ENCODE peak calls at places on chromosomes 4 and X, in seven cellular contexts. U, B, X, S, C, A and I are unnamed samples.

GRCh38 chr4:130736436-130737185 is 1640.7 kb downstream of the C4orf33 start:
- DNase-seq in S (no peak), U (no peak), X (no peak), A (no peak), C (no peak), B (no peak), I (no peak)

GRCh38 chr4:180866933-180867643 is 1376.1 kb upstream of the TENM3 start:
- DNase-seq in U (no peak), C (no peak), B (no peak), X (no peak), S (no peak), A (no peak), I (no peak)

GRCh38 chr4:57764840-57765239 is 654.7 kb upstream of the IGFBP7 start:
- DNase-seq in C (peak; percentile 15), U (no peak), A (no peak), X (no peak), S (no peak), B (no peak), I (no peak)

GRCh38 chr4:67687639-67688038 is 13.3 kb downstream of the UBA6 start:
- DNase-seq in C (no peak), B (no peak), U (no peak), S (no peak), X (no peak), A (peak; percentile 8), I (no peak)

GRCh38 chr4:81757706-81758105 is 286.0 kb upstream of the RASGEF1B start:
- DNase-seq in U (no peak), X (no peak), B (no peak), A (no peak), S (no peak), C (no peak), I (no peak)

GRCh38 chrX:68936608-68937007 is 107.8 kb downstream of the EFNB1 start:
- DNase-seq in S (peak; percentile 67), B (peak; percentile 62), A (peak; percentile 94), U (no peak), C (peak; percentile 86), X (no peak), I (no peak)

GRCh38 chr4:26088433-26088928 is 174.5 kb downstream of the SMIM20 start:
- DNase-seq in C (peak; percentile 92), X (no peak), U (no peak), A (peak; percentile 75), B (no peak), S (no peak), I (no peak)

GRCh38 chrX:45187731-45188130 is 12.9 kb downstream of the DIPK2B start:
- DNase-seq in A (no peak), U (no peak), X (no peak), C (no peak), B (no peak), S (no peak), I (no peak)

GRCh38 chr4:108851346-108851745 is 88.5 kb upstream of the ETNPPL start:
- DNase-seq in B (no peak), C (no peak), U (no peak), S (no peak), A (peak; percentile 73), X (no peak), I (no peak)

GRCh38 chr4:8251110-8251883 is 18.3 kb upstream of the HTRA3 start:
- DNase-seq in C (no peak), S (no peak), U (no peak), X (no peak), A (no peak), B (no peak), I (no peak)

GRCh38 chr4:91228659-91229058 is 1075.1 kb upstream of the GRID2 start:
- DNase-seq in X (no peak), U (no peak), C (no peak), B (no peak), A (no peak), S (no peak), I (no peak)

GRCh38 chr4:929096-929765 is 2.9 kb downstream of the GAK start:
- DNase-seq in A (no peak), B (no peak), C (no peak), U (no peak), S (no peak), X (no peak), I (no peak)

GRCh38 chr4:7415927-7416686 is 18.6 kb downstream of the PSAPL1 start:
- DNase-seq in U (no peak), C (no peak), B (no peak), A (no peak), S (peak; percentile 51), X (no peak), I (no peak)

GRCh38 chr4:10605746-10606482 is 78.7 kb downstream of the CLNK start:
- DNase-seq in A (peak; percentile 88), B (peak; percentile 25), C (peak; percentile 93), U (no peak), S (no peak), X (no peak), I (no peak)

GRCh38 chrX:40061871-40062524 is 35.8 kb downstream of the BCOR start:
- DNase-seq in A (no peak), C (no peak), S (peak; percentile 59), X (no peak), U (no peak), B (no peak), I (no peak)

GRCh38 chr4:99808260-99808857 is 8.3 kb upstream of the DAPP1 start:
- DNase-seq in U (peak; percentile 69), X (peak; percentile 76), C (no peak), S (peak; percentile 79), A (peak; percentile 19), B (no peak), I (peak; percentile 61)

GRCh38 chr4:44221407-44221806 is 227.2 kb downstream of the KCTD8 start:
- DNase-seq in U (no peak), C (peak; percentile 28), X (no peak), B (no peak), A (peak; percentile 15), S (no peak), I (no peak)

GRCh38 chr4:79772510-79772909 is 300.5 kb downstream of the ANTXR2 start:
- DNase-seq in A (no peak), U (no peak), B (no peak), X (no peak), C (no peak), S (no peak), I (no peak)
- H3K4me1 ChIP-seq in A (no peaks in the 10 kb centered on the region), U (no peaks in the 10 kb centered on the region), B (no peaks in the 10 kb centered on the region), X (no peaks in the 10 kb centered on the region), C (no peaks in the 10 kb centered on the region), S (no peaks in the 10 kb centered on the region), I (no peaks in the 10 kb centered on the region)

GRCh38 chrX:16671005-16671404 is 21.0 kb downstream of the S100G start:
- DNase-seq in C (no peak), U (peak; percentile 48), B (no peak), S (no peak), A (peak; percentile 45), X (no peak), I (no peak)
- TF ChIP-seq CTCF in C (peak; percentile 61), U (peak; percentile 29), B (peak; percentile 55), S (peak; percentile 45), A (no peak), X (peak; percentile 58), I (peak; percentile 36)

DNA sequence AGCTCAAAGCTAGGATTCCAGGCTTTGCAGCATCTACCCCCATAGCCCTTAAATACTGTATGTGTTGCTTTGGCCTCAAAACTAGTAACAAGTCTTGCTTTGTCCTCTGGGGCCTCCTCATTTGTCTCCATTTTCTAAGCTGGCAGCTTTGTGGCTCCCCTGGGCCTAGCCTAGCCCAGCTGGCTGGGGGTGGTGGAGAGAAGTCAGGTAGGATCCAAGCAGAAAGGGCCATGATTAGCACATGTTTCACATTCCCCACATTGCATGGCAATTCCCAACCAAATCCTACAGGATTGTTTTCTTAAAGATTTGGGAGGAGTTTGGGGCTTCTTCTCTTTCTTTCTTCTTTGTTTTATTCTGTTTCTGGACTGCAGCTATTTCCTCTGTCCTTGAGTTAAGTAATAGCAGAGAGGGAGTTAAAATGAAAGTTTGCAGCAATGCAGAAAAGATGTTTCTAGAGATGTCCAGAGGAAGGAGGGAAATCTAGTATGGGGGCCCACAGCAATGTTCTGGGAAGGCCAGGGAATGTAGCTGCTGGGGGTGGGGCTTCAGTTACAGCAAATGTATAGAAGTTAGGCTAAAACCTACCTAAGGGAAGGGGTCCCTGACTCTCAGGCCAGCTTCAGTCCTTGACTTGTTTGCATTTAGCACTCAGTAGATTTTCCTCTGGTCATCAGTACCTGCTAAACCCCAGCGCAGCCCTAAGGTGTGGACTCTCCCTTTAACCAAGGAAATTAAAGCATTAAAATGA is 92.0 kb downstream of the SHROOM4 start:
- DNase-seq in S (no peak), B (no peak), U (no peak), X (no peak), C (no peak), A (peak; percentile 36), I (no peak)
- H3K4me1 ChIP-seq in S (no peaks in the 10 kb centered on the region), B (no peaks in the 10 kb centered on the region), U (no peaks in the 10 kb centered on the region), X (no peaks in the 10 kb centered on the region), C (no peaks in the 10 kb centered on the region), A (no peaks in the 10 kb centered on the region), I (no peaks in the 10 kb centered on the region)

DNA sequence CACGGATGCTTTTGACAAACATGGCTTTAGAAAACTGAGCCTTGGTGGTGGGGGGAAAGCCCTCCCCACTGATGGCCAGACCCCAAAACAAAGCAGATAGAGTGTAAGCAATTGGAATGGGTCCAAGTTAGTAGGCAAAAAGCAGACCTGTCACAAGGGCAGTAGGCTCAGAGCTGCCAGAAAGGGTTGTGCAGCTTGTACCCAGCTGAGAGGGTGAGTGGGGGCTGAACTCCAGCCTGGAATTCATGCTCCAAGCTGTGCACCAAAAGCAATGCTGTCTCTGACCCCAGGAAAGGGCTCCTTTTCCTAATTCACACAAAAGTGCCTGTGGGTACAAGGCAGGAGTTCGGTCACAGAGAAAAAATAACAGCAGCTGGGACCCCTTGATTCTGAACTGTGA is 101.0 kb upstream of the TEX13D start:
- DNase-seq in U (no peak), A (no peak), S (no peak), B (no peak), X (no peak), C (no peak), I (no peak)
- TF ChIP-seq CTCF in U (no peak), A (no peak), S (no peak), B (no peak), X (no peak), C (no peak), I (no peak)